ENCODE peak calls at places on chromosomes 2 and 18, in seven cellular contexts. J is OCI-LY7, R is AG10803, C is HFF-Myc, A is A549, M is dorsolateral prefrontal cortex, E is astrocyte of the cerebellum. B is an unnamed sample.

GRCh38 chr2:71697106-71698010 is 244.0 kb downstream of the DYSF start:
- DNase-seq in J (no peak), R (no peak), C (no peak), A (no peak), M (no peak), E (no peak), B (no peak)

GRCh38 chr18:67519582-67519981 is 3.1 kb upstream of the DSEL start:
- DNase-seq in J (no peak), R (peak; percentile 87), C (no peak), A (no peak), M (no peak), E (peak; percentile 69), B (no peak)

GRCh38 chr2:231563378-231563961 is 29.2 kb upstream of the TEX44 start:
- DNase-seq in J (peak; percentile 68), R (peak; percentile 46), C (peak; percentile 35), A (peak; percentile 64), M (peak; percentile 71), E (peak; percentile 33), B (peak; percentile 28)

GRCh38 chr18:26482567-26482966 is 65.8 kb downstream of the KCTD1 start:
- DNase-seq in J (no peak), R (no peak), C (no peak), A (no peak), M (no peak), E (no peak), B (no peak)

GRCh38 chr2:9235388-9236344 is 29.1 kb downstream of the ASAP2 start:
- DNase-seq in J (no peak), R (peak; percentile 71), C (peak; percentile 61), A (no peak), M (no peak), E (no peak), B (no peak)

GRCh38 chr2:52821631-52822030 is 946.0 kb upstream of the CHAC2 start:
- DNase-seq in J (no peak), R (no peak), C (no peak), A (no peak), M (no peak), E (no peak), B (no peak)

GRCh38 chr2:26847663-26848335 is at the start of gene DPYSL5:
- DNase-seq in J (no peak), R (no peak), C (no peak), A (peak; percentile 60), M (peak; percentile 64), E (no peak), B (no peak)

GRCh38 chr2:23524261-23524706 is 139.3 kb downstream of the KLHL29 start:
- DNase-seq in J (no peak), R (peak; percentile 74), C (peak; percentile 33), A (no peak), M (no peak), E (no peak), B (peak; percentile 17)

GRCh38 chr2:98070081-98070480 is 16.9 kb upstream of the VWA3B start:
- DNase-seq in J (no peak), R (no peak), C (no peak), A (no peak), M (no peak), E (no peak), B (no peak)

GRCh38 chr2:130749641-130750040 is 5.7 kb upstream of the AMER3 start:
- DNase-seq in J (no peak), R (no peak), C (no peak), A (no peak), M (no peak), E (no peak), B (no peak)

GRCh38 chr2:50315366-50315765 is 716.6 kb downstream of the NRXN1 start:
- DNase-seq in J (no peak), R (no peak), C (no peak), A (no peak), M (peak; percentile 42), E (no peak), B (no peak)

GRCh38 chr2:157627594-157628281 is 926 bp downstream of the ACVR1C start:
- DNase-seq in J (no peak), R (no peak), C (no peak), A (no peak), M (peak; percentile 15), E (peak; percentile 13), B (no peak)

GRCh38 chr2:7748717-7749415 is 831.7 kb downstream of the RNF144A start:
- DNase-seq in J (no peak), R (no peak), C (no peak), A (no peak), M (no peak), E (no peak), B (peak; percentile 56)

GRCh38 chr18:48580066-48580465 is 41.2 kb downstream of the CTIF start:
- DNase-seq in J (no peak), R (no peak), C (no peak), A (no peak), M (no peak), E (no peak), B (no peak)

GRCh38 chr2:149329470-149330126 is 789 bp upstream of the LYPD6 start:
- DNase-seq in J (no peak), R (peak; percentile 52), C (peak; percentile 31), A (peak; percentile 51), M (peak; percentile 14), E (peak; percentile 38), B (peak; percentile 26)

GRCh38 chr2:224400886-224401632 is 848 bp downstream of the FAM124B start:
- DNase-seq in J (no peak), R (no peak), C (no peak), A (no peak), M (no peak), E (no peak), B (no peak)
- H3K4me3 ChIP-seq in J (no peak overlapping the region), R (no peak overlapping the region), C (no peak overlapping the region), A (no peak overlapping the region), M (peak overlapping the region; percentile 37), E (no peak overlapping the region), B (no peak overlapping the region)

GRCh38 chr2:178070824-178071223 is 1.8 kb downstream of the PDE11A start:
- DNase-seq in J (no peak), R (peak; percentile 22), C (no peak), A (no peak), M (no peak), E (no peak), B (no peak)

GRCh38 chr2:178074123-178075005 is 1.8 kb upstream of the PDE11A start:
- DNase-seq in J (no peak), R (peak; percentile 25), C (no peak), A (no peak), M (no peak), E (no peak), B (no peak)

GRCh38 chr2:178069551-178069950 is 3.0 kb downstream of the PDE11A start:
- DNase-seq in J (no peak), R (peak; percentile 30), C (no peak), A (no peak), M (no peak), E (no peak), B (no peak)

GRCh38 chr2:178072383-178073301 is at the start of gene PDE11A:
- DNase-seq in J (no peak), R (peak; percentile 85), C (peak; percentile 50), A (peak; percentile 45), M (peak; percentile 39), E (peak; percentile 40), B (peak; percentile 26)

DNA sequence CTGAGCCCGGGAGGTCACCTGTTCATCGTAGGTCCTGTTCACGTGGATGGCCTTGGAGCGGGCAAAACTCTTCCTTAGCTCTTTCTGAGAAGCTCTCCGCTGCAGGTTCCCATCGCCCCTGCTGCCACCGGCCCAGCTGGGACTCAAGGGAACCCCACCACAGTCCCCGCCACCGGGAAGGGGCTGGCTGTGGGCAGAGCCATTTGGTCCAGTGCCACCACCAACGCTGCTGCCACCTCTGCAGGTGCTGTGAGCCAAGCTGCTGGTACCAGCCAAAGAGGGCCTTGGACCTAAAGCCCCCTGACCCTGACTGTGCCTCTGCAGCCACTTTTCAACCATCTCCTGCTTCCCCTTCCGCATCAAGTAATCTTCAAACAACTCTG is 586 bp downstream of the PDE11A start:
- DNase-seq in J (no peak), R (no peak), C (no peak), A (no peak), M (no peak), E (no peak), B (no peak)
- H3K4me3 ChIP-seq in J (no peak overlapping the region), R (peak overlapping the region; percentile 64), C (peak overlapping the region; percentile 48), A (peak overlapping the region; percentile 55), M (peak overlapping the region; percentile 47), E (peak overlapping the region; percentile 50), B (no peak overlapping the region)

DNA sequence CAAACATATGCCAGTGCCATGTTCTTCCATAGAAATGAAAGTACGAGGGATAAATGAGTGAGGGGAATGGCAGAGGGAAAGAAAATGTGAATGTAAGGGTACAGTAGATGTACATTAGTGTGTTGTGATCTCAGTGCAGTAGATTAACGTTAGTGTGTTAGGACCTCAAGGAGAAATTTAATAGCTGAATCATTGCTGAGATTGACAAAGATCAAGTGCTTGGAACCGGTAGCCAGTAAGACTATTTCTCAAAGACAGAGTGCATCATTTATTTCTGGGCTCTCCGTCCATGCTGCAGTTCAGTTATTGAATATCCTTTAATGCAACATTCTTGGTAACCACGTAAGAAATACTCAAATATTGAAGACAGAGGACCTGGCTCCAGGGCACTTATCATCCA is 246.0 kb downstream of the PTPRM start:
- DNase-seq in J (no peak), R (no peak), C (no peak), A (no peak), M (no peak), E (no peak), B (no peak)
- H3K4me3 ChIP-seq in J (no peak overlapping the region), R (no peak overlapping the region), C (no peak overlapping the region), A (no peak overlapping the region), M (no peak overlapping the region), E (no peak overlapping the region), B (no peak overlapping the region)

DNA sequence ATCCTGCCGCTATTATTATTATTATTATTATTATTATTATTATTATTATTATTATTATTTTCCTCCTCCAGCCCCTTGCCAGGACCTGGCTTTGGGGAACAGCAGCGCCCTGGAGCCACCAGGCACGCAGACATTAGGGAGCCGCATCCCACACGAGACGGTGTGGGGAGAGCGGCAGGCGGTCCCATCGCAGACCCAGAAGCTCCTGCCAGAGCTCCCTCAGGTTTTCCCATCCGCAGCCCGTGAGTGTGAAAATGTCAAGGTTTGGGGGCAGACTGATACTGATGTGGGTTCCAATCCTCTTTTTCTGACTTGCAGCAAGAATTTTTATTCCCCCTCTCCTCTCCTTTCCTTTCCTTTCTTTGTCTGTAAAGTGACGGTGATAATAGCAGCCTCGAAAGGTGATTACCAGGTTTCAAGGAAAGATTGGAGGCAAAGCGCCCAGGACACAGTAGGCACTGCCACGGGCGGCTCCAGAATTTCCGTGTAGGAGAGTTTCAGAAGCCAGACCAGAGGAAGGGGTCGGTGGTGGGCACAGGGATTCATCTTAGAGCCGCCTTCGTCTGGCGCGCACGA is 812 bp downstream of the SCTR start:
- DNase-seq in J (no peak), R (no peak), C (no peak), A (no peak), M (no peak), E (no peak), B (no peak)
- H3K4me3 ChIP-seq in J (no peak overlapping the region), R (no peak overlapping the region), C (no peak overlapping the region), A (peak overlapping the region; percentile 24), M (no peak overlapping the region), E (no peak overlapping the region), B (no peak overlapping the region)

GRCh38 chr2:12721571-12722444 is 5.1 kb downstream of the TRIB2 start:
- DNase-seq in J (no peak), R (peak; percentile 68), C (no peak), A (no peak), M (peak; percentile 53), E (no peak), B (no peak)
- H3K4me3 ChIP-seq in J (peak overlapping the region; percentile 33), R (peak overlapping the region; percentile 23), C (peak overlapping the region; percentile 92), A (no peak overlapping the region), M (peak overlapping the region; percentile 82), E (peak overlapping the region; percentile 72), B (no peak overlapping the region)